ENCODE peak calls at places on chromosomes 4 and X, in seven cellular contexts. One of them, this sample, is unnamed.

GRCh38 chrX:101485212-101486064 is at the start of gene ARMCX4:
- DNase-seq in Peyer's patch: no peak
- DNase-seq in OCI-LY7: no peak
- DNase-seq in thoracic aorta: no peak
- DNase-seq in pancreas: peak
- DNase-seq in psoas muscle: peak
- DNase-seq in right lobe of liver: peak
- DNase-seq in this sample: peak

GRCh38 chr4:52038109-52038912 is at the start of gene SGCB:
- DNase-seq in psoas muscle: peak
- DNase-seq in right lobe of liver: peak
- DNase-seq in Peyer's patch: peak
- DNase-seq in pancreas: peak
- DNase-seq in thoracic aorta: peak
- DNase-seq in OCI-LY7: peak
- DNase-seq in this sample: peak

GRCh38 chr4:175215657-175216056 is 297.5 kb downstream of the ADAM29 start:
- DNase-seq in Peyer's patch: no peak
- DNase-seq in psoas muscle: no peak
- DNase-seq in right lobe of liver: no peak
- DNase-seq in OCI-LY7: peak
- DNase-seq in thoracic aorta: no peak
- DNase-seq in pancreas: no peak
- DNase-seq in this sample: no peak

GRCh38 chr4:106496066-106496465 is 127.5 kb upstream of the GIMD1 start:
- DNase-seq in pancreas: no peak
- DNase-seq in thoracic aorta: no peak
- DNase-seq in Peyer's patch: no peak
- DNase-seq in OCI-LY7: no peak
- DNase-seq in right lobe of liver: no peak
- DNase-seq in psoas muscle: no peak
- DNase-seq in this sample: no peak

GRCh38 chr4:30553721-30554120 is 166.4 kb upstream of the PCDH7 start:
- DNase-seq in pancreas: no peak
- DNase-seq in OCI-LY7: no peak
- DNase-seq in thoracic aorta: no peak
- DNase-seq in psoas muscle: no peak
- DNase-seq in Peyer's patch: no peak
- DNase-seq in right lobe of liver: no peak
- DNase-seq in this sample: no peak

GRCh38 chr4:96833831-96834230 is 993.9 kb downstream of the PDHA2 start:
- DNase-seq in right lobe of liver: no peak
- DNase-seq in OCI-LY7: no peak
- DNase-seq in thoracic aorta: no peak
- DNase-seq in Peyer's patch: no peak
- DNase-seq in psoas muscle: no peak
- DNase-seq in pancreas: no peak
- DNase-seq in this sample: no peak

GRCh38 chr4:15040916-15041463 is 38.7 kb downstream of the CPEB2 start:
- DNase-seq in right lobe of liver: no peak
- DNase-seq in OCI-LY7: no peak
- DNase-seq in Peyer's patch: no peak
- DNase-seq in psoas muscle: no peak
- DNase-seq in pancreas: no peak
- DNase-seq in thoracic aorta: no peak
- DNase-seq in this sample: peak

GRCh38 chr4:178632415-178632814 is 1190.2 kb upstream of the AGA start:
- DNase-seq in Peyer's patch: no peak
- DNase-seq in thoracic aorta: no peak
- DNase-seq in psoas muscle: no peak
- DNase-seq in pancreas: no peak
- DNase-seq in OCI-LY7: no peak
- DNase-seq in right lobe of liver: no peak
- DNase-seq in this sample: no peak

GRCh38 chr4:177448850-177449249 is 6.6 kb upstream of the AGA start:
- DNase-seq in thoracic aorta: no peak
- DNase-seq in right lobe of liver: no peak
- DNase-seq in OCI-LY7: no peak
- DNase-seq in pancreas: no peak
- DNase-seq in Peyer's patch: no peak
- DNase-seq in psoas muscle: no peak
- DNase-seq in this sample: peak

GRCh38 chr4:26197018-26197779 is 123.6 kb upstream of the RBPJ start:
- DNase-seq in OCI-LY7: peak
- DNase-seq in right lobe of liver: no peak
- DNase-seq in pancreas: no peak
- DNase-seq in Peyer's patch: peak
- DNase-seq in psoas muscle: peak
- DNase-seq in thoracic aorta: no peak
- DNase-seq in this sample: peak

GRCh38 chrX:21996872-21997271 is 35.3 kb upstream of the PHEX start:
- DNase-seq in right lobe of liver: no peak
- DNase-seq in thoracic aorta: no peak
- DNase-seq in OCI-LY7: no peak
- DNase-seq in psoas muscle: no peak
- DNase-seq in Peyer's patch: no peak
- DNase-seq in pancreas: no peak
- DNase-seq in this sample: peak

GRCh38 chr4:29128810-29129209 is 1591.4 kb upstream of the PCDH7 start:
- DNase-seq in Peyer's patch: no peak
- DNase-seq in thoracic aorta: no peak
- DNase-seq in pancreas: no peak
- DNase-seq in right lobe of liver: no peak
- DNase-seq in psoas muscle: no peak
- DNase-seq in OCI-LY7: no peak
- DNase-seq in this sample: no peak

GRCh38 chrX:28787206-28787605 is 200.0 kb downstream of the IL1RAPL1 start:
- DNase-seq in Peyer's patch: no peak
- DNase-seq in thoracic aorta: no peak
- DNase-seq in pancreas: no peak
- DNase-seq in psoas muscle: no peak
- DNase-seq in right lobe of liver: no peak
- DNase-seq in OCI-LY7: no peak
- DNase-seq in this sample: peak

GRCh38 chr4:7155611-7156071 is 36.7 kb upstream of the SORCS2 start:
- DNase-seq in thoracic aorta: no peak
- DNase-seq in right lobe of liver: no peak
- DNase-seq in pancreas: peak
- DNase-seq in Peyer's patch: peak
- DNase-seq in psoas muscle: no peak
- DNase-seq in OCI-LY7: no peak
- DNase-seq in this sample: peak

GRCh38 chr4:7158081-7158750 is 34.1 kb upstream of the SORCS2 start:
- DNase-seq in Peyer's patch: peak
- DNase-seq in OCI-LY7: no peak
- DNase-seq in thoracic aorta: no peak
- DNase-seq in pancreas: peak
- DNase-seq in right lobe of liver: peak
- DNase-seq in psoas muscle: no peak
- DNase-seq in this sample: no peak

GRCh38 chr4:7157140-7157488 is 35.2 kb upstream of the SORCS2 start:
- DNase-seq in thoracic aorta: no peak
- DNase-seq in Peyer's patch: no peak
- DNase-seq in pancreas: peak
- DNase-seq in psoas muscle: no peak
- DNase-seq in right lobe of liver: peak
- DNase-seq in OCI-LY7: no peak
- DNase-seq in this sample: no peak

GRCh38 chr4:7157666-7158065 is 34.7 kb upstream of the SORCS2 start:
- DNase-seq in pancreas: peak
- DNase-seq in Peyer's patch: peak
- DNase-seq in right lobe of liver: peak
- DNase-seq in psoas muscle: no peak
- DNase-seq in thoracic aorta: no peak
- DNase-seq in OCI-LY7: no peak
- DNase-seq in this sample: no peak

DNA sequence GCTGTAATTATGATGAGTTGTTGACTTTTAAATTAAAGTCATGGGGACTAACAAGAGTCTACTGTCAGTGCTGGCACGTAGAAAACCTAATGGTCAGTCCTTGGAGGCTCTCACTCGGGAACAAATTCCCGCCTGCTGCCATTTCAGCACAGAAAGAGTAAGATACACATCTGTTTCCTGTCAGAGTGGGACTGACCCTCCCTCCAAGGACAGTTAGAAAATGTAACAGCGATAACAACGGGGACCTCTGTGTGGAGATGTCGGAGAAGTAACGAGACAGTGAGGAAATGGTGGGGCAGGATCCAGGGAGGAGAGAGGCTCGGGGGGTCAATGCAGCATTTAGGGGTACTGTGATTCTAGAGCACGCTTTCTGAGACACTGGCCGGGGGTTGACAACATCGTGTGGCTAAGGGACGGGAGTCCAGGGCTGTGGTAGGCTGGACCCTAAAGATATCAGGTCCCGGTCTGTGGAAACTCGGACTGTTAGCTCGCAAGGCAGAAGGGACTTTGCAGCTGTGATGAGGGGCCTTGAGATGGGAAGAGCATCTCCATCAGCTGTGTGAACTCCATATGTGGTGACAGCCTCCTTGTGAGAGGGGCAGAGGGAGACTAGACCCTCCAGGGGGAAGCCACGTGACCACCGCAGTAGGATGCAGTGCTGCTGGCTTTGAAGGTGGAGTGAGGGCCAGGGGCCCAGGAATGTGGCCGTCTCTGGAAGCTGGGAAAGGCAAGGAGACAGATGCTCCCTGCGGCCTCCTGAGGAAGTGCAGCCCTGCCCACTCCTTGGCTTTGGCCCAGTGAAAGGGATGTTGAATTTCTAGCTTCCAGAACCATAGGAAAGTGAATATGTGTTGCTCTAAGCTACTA is 35.8 kb upstream of the SORCS2 start:
- DNase-seq in OCI-LY7: no peak
- DNase-seq in thoracic aorta: no peak
- DNase-seq in Peyer's patch: peak
- DNase-seq in right lobe of liver: peak
- DNase-seq in psoas muscle: peak
- DNase-seq in pancreas: peak
- DNase-seq in this sample: peak
- TF ChIP-seq CTCF in OCI-LY7: peak
- TF ChIP-seq CTCF in thoracic aorta: peak
- TF ChIP-seq CTCF in Peyer's patch: peak
- TF ChIP-seq CTCF in right lobe of liver: peak
- TF ChIP-seq CTCF in psoas muscle: peak
- TF ChIP-seq CTCF in pancreas: peak
- TF ChIP-seq CTCF in this sample: peak

DNA sequence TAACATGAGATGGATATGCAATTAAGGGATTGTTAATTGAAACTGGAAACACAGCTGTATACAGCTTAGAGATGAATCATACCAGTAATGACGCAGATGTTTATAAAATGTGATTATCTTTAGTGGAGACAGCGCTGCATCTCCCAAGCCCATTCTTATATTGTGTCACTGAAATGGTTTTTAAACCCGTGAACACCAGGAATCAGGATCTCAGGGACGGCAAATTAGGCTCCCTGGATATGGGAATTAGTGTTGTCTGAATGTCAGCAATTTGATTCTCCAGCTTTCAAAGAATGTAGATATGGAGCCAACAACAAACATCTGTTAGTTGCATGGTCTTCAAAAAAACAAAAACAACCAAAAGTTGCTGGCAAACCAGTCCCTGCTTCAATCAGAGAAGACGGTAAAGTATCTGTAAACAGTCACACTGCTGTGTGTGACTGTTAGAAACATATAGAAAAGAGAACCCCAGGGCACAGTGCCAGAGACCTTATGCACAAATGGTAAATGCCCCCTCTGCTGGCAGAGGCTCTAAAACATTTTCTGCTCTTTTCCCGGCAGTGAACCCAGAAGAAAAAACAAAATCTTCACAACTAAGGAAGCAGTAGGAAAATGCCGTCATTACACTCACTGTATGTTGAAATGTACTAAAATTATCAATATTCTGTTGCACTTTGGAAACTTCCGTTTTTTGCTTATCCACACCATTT is 351.9 kb upstream of the FTHL17 start:
- DNase-seq in right lobe of liver: no peak
- DNase-seq in pancreas: no peak
- DNase-seq in thoracic aorta: no peak
- DNase-seq in psoas muscle: no peak
- DNase-seq in Peyer's patch: no peak
- DNase-seq in OCI-LY7: peak
- DNase-seq in this sample: peak
- H3K4me3 ChIP-seq in right lobe of liver: no peak
- H3K4me3 ChIP-seq in pancreas: no peak
- H3K4me3 ChIP-seq in thoracic aorta: no peak
- H3K4me3 ChIP-seq in psoas muscle: no peak
- H3K4me3 ChIP-seq in Peyer's patch: no peak
- H3K4me3 ChIP-seq in OCI-LY7: no peak
- H3K4me3 ChIP-seq in this sample: peak

DNA sequence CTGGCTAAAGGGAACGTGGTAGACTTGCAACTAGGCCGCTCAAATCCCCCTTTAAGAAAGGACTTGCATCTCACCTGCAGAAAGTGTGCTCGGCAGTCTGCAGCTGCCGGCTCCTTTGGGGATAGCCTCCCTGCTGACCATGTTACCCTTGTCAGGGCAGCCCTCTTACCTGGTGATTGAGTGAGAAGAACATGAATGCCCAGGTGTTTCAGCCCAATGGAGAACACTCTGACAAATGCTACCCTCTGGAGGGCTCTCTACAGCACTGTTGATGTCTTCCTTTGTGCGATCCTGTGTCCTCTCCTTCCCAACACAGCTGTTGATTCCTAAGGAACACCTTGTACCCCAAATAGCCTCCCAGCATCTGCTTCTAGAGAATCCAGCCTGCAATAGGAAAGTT is 178.7 kb upstream of the LDB2 start:
- DNase-seq in Peyer's patch: no peak
- DNase-seq in psoas muscle: no peak
- DNase-seq in pancreas: no peak
- DNase-seq in OCI-LY7: no peak
- DNase-seq in right lobe of liver: no peak
- DNase-seq in thoracic aorta: no peak
- DNase-seq in this sample: no peak
- TF ChIP-seq CTCF in Peyer's patch: no peak
- TF ChIP-seq CTCF in psoas muscle: no peak
- TF ChIP-seq CTCF in pancreas: no peak
- TF ChIP-seq CTCF in OCI-LY7: no peak
- TF ChIP-seq CTCF in right lobe of liver: no peak
- TF ChIP-seq CTCF in thoracic aorta: no peak
- TF ChIP-seq CTCF in this sample: no peak

GRCh38 chrX:65671966-65672365 is 4.5 kb downstream of the MSN start:
- DNase-seq in right lobe of liver: no peak
- DNase-seq in pancreas: no peak
- DNase-seq in psoas muscle: no peak
- DNase-seq in thoracic aorta: no peak
- DNase-seq in Peyer's patch: no peak
- DNase-seq in OCI-LY7: no peak
- DNase-seq in this sample: no peak

GRCh38 chrX:65668362-65669310 is 1.2 kb downstream of the MSN start:
- DNase-seq in right lobe of liver: peak
- DNase-seq in pancreas: no peak
- DNase-seq in OCI-LY7: peak
- DNase-seq in Peyer's patch: peak
- DNase-seq in thoracic aorta: peak
- DNase-seq in psoas muscle: peak
- DNase-seq in this sample: peak

GRCh38 chrX:65674351-65674893 is 7.0 kb downstream of the MSN start:
- DNase-seq in thoracic aorta: no peak
- DNase-seq in right lobe of liver: no peak
- DNase-seq in psoas muscle: no peak
- DNase-seq in Peyer's patch: no peak
- DNase-seq in OCI-LY7: no peak
- DNase-seq in pancreas: no peak
- DNase-seq in this sample: no peak

GRCh38 chrX:65673857-65674350 is 6.5 kb downstream of the MSN start:
- DNase-seq in pancreas: no peak
- DNase-seq in right lobe of liver: no peak
- DNase-seq in thoracic aorta: no peak
- DNase-seq in psoas muscle: no peak
- DNase-seq in OCI-LY7: no peak
- DNase-seq in Peyer's patch: no peak
- DNase-seq in this sample: peak

GRCh38 chrX:65671286-65671685 is 3.8 kb downstream of the MSN start:
- DNase-seq in right lobe of liver: no peak
- DNase-seq in pancreas: no peak
- DNase-seq in psoas muscle: no peak
- DNase-seq in Peyer's patch: no peak
- DNase-seq in thoracic aorta: no peak
- DNase-seq in OCI-LY7: no peak
- DNase-seq in this sample: no peak
- H3K4me3 ChIP-seq in right lobe of liver: no peak
- H3K4me3 ChIP-seq in pancreas: no peak
- H3K4me3 ChIP-seq in psoas muscle: peak
- H3K4me3 ChIP-seq in Peyer's patch: peak
- H3K4me3 ChIP-seq in thoracic aorta: peak
- H3K4me3 ChIP-seq in OCI-LY7: peak
- H3K4me3 ChIP-seq in this sample: no peak